ENCODE peak calls at places on chromosomes 1 and 21, in five cellular contexts. One of them, this sample, is unnamed.
A peak's percentile ranks its signal among the peaks of the same experiment; 100 is the strongest.

GRCh38 chr1:246784621-246785535 is 60.7 kb downstream of the SCCPDH start:
- DNase-seq in stimulated activated CD4-positive, alpha-beta T cell treated with anti-CD3 and anti-CD28 coated beads, TNF-alpha, amount 100 ng/mL, for 1 hour: no peak
- DNase-seq in iPS-NIHi11: no peak
- DNase-seq in HFFc6: peak; percentile 48
- DNase-seq in SJSA1: no peak
- DNase-seq in this sample: peak; percentile 20

GRCh38 chr1:96703186-96703585 is 18.4 kb upstream of the PTBP2 start:
- DNase-seq in stimulated activated CD4-positive, alpha-beta T cell treated with anti-CD3 and anti-CD28 coated beads, TNF-alpha, amount 100 ng/mL, for 1 hour: no peak
- DNase-seq in iPS-NIHi11: no peak
- DNase-seq in HFFc6: no peak
- DNase-seq in SJSA1: no peak
- DNase-seq in this sample: no peak

GRCh38 chr1:86183711-86184252 is 27.2 kb upstream of the COL24A1 start:
- DNase-seq in stimulated activated CD4-positive, alpha-beta T cell treated with anti-CD3 and anti-CD28 coated beads, TNF-alpha, amount 100 ng/mL, for 1 hour: no peak
- DNase-seq in iPS-NIHi11: no peak
- DNase-seq in HFFc6: no peak
- DNase-seq in SJSA1: no peak
- DNase-seq in this sample: no peak

GRCh38 chr21:16402752-16403151 is 673.0 kb downstream of the USP25 start:
- DNase-seq in stimulated activated CD4-positive, alpha-beta T cell treated with anti-CD3 and anti-CD28 coated beads, TNF-alpha, amount 100 ng/mL, for 1 hour: no peak
- DNase-seq in iPS-NIHi11: no peak
- DNase-seq in HFFc6: no peak
- DNase-seq in SJSA1: no peak
- DNase-seq in this sample: no peak

GRCh38 chr1:233257786-233258185 is 37.7 kb downstream of the PCNX2 start:
- DNase-seq in stimulated activated CD4-positive, alpha-beta T cell treated with anti-CD3 and anti-CD28 coated beads, TNF-alpha, amount 100 ng/mL, for 1 hour: no peak
- DNase-seq in iPS-NIHi11: no peak
- DNase-seq in HFFc6: no peak
- DNase-seq in SJSA1: no peak
- DNase-seq in this sample: no peak

GRCh38 chr1:28613175-28613574 is 21.1 kb downstream of the RAB42 start:
- DNase-seq in stimulated activated CD4-positive, alpha-beta T cell treated with anti-CD3 and anti-CD28 coated beads, TNF-alpha, amount 100 ng/mL, for 1 hour: no peak
- DNase-seq in iPS-NIHi11: no peak
- DNase-seq in HFFc6: no peak
- DNase-seq in SJSA1: no peak
- DNase-seq in this sample: no peak

GRCh38 chr1:182175340-182176068 is 114.0 kb upstream of the ZNF648 start:
- DNase-seq in stimulated activated CD4-positive, alpha-beta T cell treated with anti-CD3 and anti-CD28 coated beads, TNF-alpha, amount 100 ng/mL, for 1 hour: no peak
- DNase-seq in iPS-NIHi11: no peak
- DNase-seq in HFFc6: no peak
- DNase-seq in SJSA1: no peak
- DNase-seq in this sample: peak; percentile 97

GRCh38 chr1:7406641-7407546 is 364.2 kb upstream of the VAMP3 start:
- DNase-seq in stimulated activated CD4-positive, alpha-beta T cell treated with anti-CD3 and anti-CD28 coated beads, TNF-alpha, amount 100 ng/mL, for 1 hour: no peak
- DNase-seq in iPS-NIHi11: no peak
- DNase-seq in HFFc6: no peak
- DNase-seq in SJSA1: peak; percentile 37
- DNase-seq in this sample: peak; percentile 11

GRCh38 chr1:36328713-36329112 is 5.3 kb upstream of the EVA1B start:
- DNase-seq in stimulated activated CD4-positive, alpha-beta T cell treated with anti-CD3 and anti-CD28 coated beads, TNF-alpha, amount 100 ng/mL, for 1 hour: no peak
- DNase-seq in iPS-NIHi11: no peak
- DNase-seq in HFFc6: no peak
- DNase-seq in SJSA1: no peak
- DNase-seq in this sample: no peak

GRCh38 chr1:191206808-191207207 is 729.1 kb upstream of the BRINP3 start:
- DNase-seq in stimulated activated CD4-positive, alpha-beta T cell treated with anti-CD3 and anti-CD28 coated beads, TNF-alpha, amount 100 ng/mL, for 1 hour: no peak
- DNase-seq in iPS-NIHi11: no peak
- DNase-seq in HFFc6: no peak
- DNase-seq in SJSA1: no peak
- DNase-seq in this sample: no peak

GRCh38 chr1:41098657-41099207 is 77.2 kb upstream of the SLFNL1 start:
- DNase-seq in stimulated activated CD4-positive, alpha-beta T cell treated with anti-CD3 and anti-CD28 coated beads, TNF-alpha, amount 100 ng/mL, for 1 hour: no peak
- DNase-seq in iPS-NIHi11: no peak
- DNase-seq in HFFc6: no peak
- DNase-seq in SJSA1: no peak
- DNase-seq in this sample: no peak

GRCh38 chr1:54331843-54332688 is 74.1 kb downstream of the SSBP3 start:
- DNase-seq in stimulated activated CD4-positive, alpha-beta T cell treated with anti-CD3 and anti-CD28 coated beads, TNF-alpha, amount 100 ng/mL, for 1 hour: no peak
- DNase-seq in iPS-NIHi11: no peak
- DNase-seq in HFFc6: no peak
- DNase-seq in SJSA1: no peak
- DNase-seq in this sample: no peak

GRCh38 chr1:183804916-183805734 is at the start of gene RGL1:
- DNase-seq in stimulated activated CD4-positive, alpha-beta T cell treated with anti-CD3 and anti-CD28 coated beads, TNF-alpha, amount 100 ng/mL, for 1 hour: no peak
- DNase-seq in iPS-NIHi11: peak; percentile 58
- DNase-seq in HFFc6: peak; percentile 55
- DNase-seq in SJSA1: peak; percentile 62
- DNase-seq in this sample: peak; percentile 48

GRCh38 chr1:36295390-36295789 is 10.8 kb upstream of the SH3D21 start:
- DNase-seq in stimulated activated CD4-positive, alpha-beta T cell treated with anti-CD3 and anti-CD28 coated beads, TNF-alpha, amount 100 ng/mL, for 1 hour: no peak
- DNase-seq in iPS-NIHi11: no peak
- DNase-seq in HFFc6: no peak
- DNase-seq in SJSA1: no peak
- DNase-seq in this sample: no peak

GRCh38 chr1:43931711-43932660 is 1.6 kb upstream of the ARTN start:
- DNase-seq in stimulated activated CD4-positive, alpha-beta T cell treated with anti-CD3 and anti-CD28 coated beads, TNF-alpha, amount 100 ng/mL, for 1 hour: no peak
- DNase-seq in iPS-NIHi11: no peak
- DNase-seq in HFFc6: no peak
- DNase-seq in SJSA1: no peak
- DNase-seq in this sample: no peak

GRCh38 chr1:219085988-219086387 is 87.7 kb upstream of the LYPLAL1 start:
- DNase-seq in stimulated activated CD4-positive, alpha-beta T cell treated with anti-CD3 and anti-CD28 coated beads, TNF-alpha, amount 100 ng/mL, for 1 hour: no peak
- DNase-seq in iPS-NIHi11: no peak
- DNase-seq in HFFc6: peak; percentile 49
- DNase-seq in SJSA1: no peak
- DNase-seq in this sample: no peak

GRCh38 chr1:166233750-166234366 is 67.1 kb upstream of the FAM78B start:
- DNase-seq in stimulated activated CD4-positive, alpha-beta T cell treated with anti-CD3 and anti-CD28 coated beads, TNF-alpha, amount 100 ng/mL, for 1 hour: no peak
- DNase-seq in iPS-NIHi11: no peak
- DNase-seq in HFFc6: no peak
- DNase-seq in SJSA1: no peak
- DNase-seq in this sample: no peak

GRCh38 chr1:194929376-194929775 is 1678.9 kb downstream of the KCNT2 start:
- DNase-seq in stimulated activated CD4-positive, alpha-beta T cell treated with anti-CD3 and anti-CD28 coated beads, TNF-alpha, amount 100 ng/mL, for 1 hour: no peak
- DNase-seq in iPS-NIHi11: no peak
- DNase-seq in HFFc6: peak; percentile 18
- DNase-seq in SJSA1: no peak
- DNase-seq in this sample: peak; percentile 34

GRCh38 chr1:39957299-39958020 is 2.5 kb downstream of the MFSD2A start:
- DNase-seq in stimulated activated CD4-positive, alpha-beta T cell treated with anti-CD3 and anti-CD28 coated beads, TNF-alpha, amount 100 ng/mL, for 1 hour: no peak
- DNase-seq in iPS-NIHi11: no peak
- DNase-seq in HFFc6: peak; percentile 27
- DNase-seq in SJSA1: no peak
- DNase-seq in this sample: no peak

GRCh38 chr1:26900001-26900814 is at the start of gene GPATCH3:
- DNase-seq in stimulated activated CD4-positive, alpha-beta T cell treated with anti-CD3 and anti-CD28 coated beads, TNF-alpha, amount 100 ng/mL, for 1 hour: peak; percentile 75
- DNase-seq in iPS-NIHi11: peak; percentile 95
- DNase-seq in HFFc6: peak; percentile 88
- DNase-seq in SJSA1: peak; percentile 93
- DNase-seq in this sample: peak; percentile 87

GRCh38 chr1:246210751-246211150 is 296.3 kb downstream of the SMYD3 start:
- DNase-seq in stimulated activated CD4-positive, alpha-beta T cell treated with anti-CD3 and anti-CD28 coated beads, TNF-alpha, amount 100 ng/mL, for 1 hour: no peak
- DNase-seq in iPS-NIHi11: peak; percentile 48
- DNase-seq in HFFc6: no peak
- DNase-seq in SJSA1: no peak
- DNase-seq in this sample: no peak

GRCh38 chr1:54456921-54457529 is 50.8 kb upstream of the SSBP3 start:
- DNase-seq in stimulated activated CD4-positive, alpha-beta T cell treated with anti-CD3 and anti-CD28 coated beads, TNF-alpha, amount 100 ng/mL, for 1 hour: no peak
- DNase-seq in iPS-NIHi11: no peak
- DNase-seq in HFFc6: no peak
- DNase-seq in SJSA1: no peak
- DNase-seq in this sample: no peak

GRCh38 chr1:206041640-206042039 is 11.3 kb upstream of the RHEX start:
- DNase-seq in stimulated activated CD4-positive, alpha-beta T cell treated with anti-CD3 and anti-CD28 coated beads, TNF-alpha, amount 100 ng/mL, for 1 hour: no peak
- DNase-seq in iPS-NIHi11: peak; percentile 69
- DNase-seq in HFFc6: no peak
- DNase-seq in SJSA1: no peak
- DNase-seq in this sample: no peak

GRCh38 chr1:203556047-203556851 is 62.3 kb downstream of the OPTC start:
- DNase-seq in stimulated activated CD4-positive, alpha-beta T cell treated with anti-CD3 and anti-CD28 coated beads, TNF-alpha, amount 100 ng/mL, for 1 hour: no peak
- DNase-seq in iPS-NIHi11: peak; percentile 54
- DNase-seq in HFFc6: peak; percentile 80
- DNase-seq in SJSA1: peak; percentile 98
- DNase-seq in this sample: no peak

GRCh38 chr1:40662151-40662550 is 3.3 kb downstream of the RIMS3 start:
- DNase-seq in stimulated activated CD4-positive, alpha-beta T cell treated with anti-CD3 and anti-CD28 coated beads, TNF-alpha, amount 100 ng/mL, for 1 hour: no peak
- DNase-seq in iPS-NIHi11: no peak
- DNase-seq in HFFc6: no peak
- DNase-seq in SJSA1: no peak
- DNase-seq in this sample: no peak

GRCh38 chr1:237016626-237017025 is 12.4 kb upstream of the MT1HL1 start:
- DNase-seq in stimulated activated CD4-positive, alpha-beta T cell treated with anti-CD3 and anti-CD28 coated beads, TNF-alpha, amount 100 ng/mL, for 1 hour: no peak
- DNase-seq in iPS-NIHi11: peak; percentile 42
- DNase-seq in HFFc6: no peak
- DNase-seq in SJSA1: no peak
- DNase-seq in this sample: no peak

GRCh38 chr1:5067251-5067650 is 412.8 kb downstream of the AJAP1 start:
- DNase-seq in stimulated activated CD4-positive, alpha-beta T cell treated with anti-CD3 and anti-CD28 coated beads, TNF-alpha, amount 100 ng/mL, for 1 hour: no peak
- DNase-seq in iPS-NIHi11: peak; percentile 14
- DNase-seq in HFFc6: no peak
- DNase-seq in SJSA1: no peak
- DNase-seq in this sample: no peak

GRCh38 chr1:30524840-30525617 is 198.4 kb downstream of the MATN1 start:
- DNase-seq in stimulated activated CD4-positive, alpha-beta T cell treated with anti-CD3 and anti-CD28 coated beads, TNF-alpha, amount 100 ng/mL, for 1 hour: no peak
- DNase-seq in iPS-NIHi11: no peak
- DNase-seq in HFFc6: no peak
- DNase-seq in SJSA1: peak; percentile 43
- DNase-seq in this sample: no peak

GRCh38 chr1:147585640-147586383 is 44.5 kb downstream of the BCL9 start:
- DNase-seq in stimulated activated CD4-positive, alpha-beta T cell treated with anti-CD3 and anti-CD28 coated beads, TNF-alpha, amount 100 ng/mL, for 1 hour: no peak
- DNase-seq in iPS-NIHi11: no peak
- DNase-seq in HFFc6: no peak
- DNase-seq in SJSA1: no peak
- DNase-seq in this sample: no peak

GRCh38 chr1:31944205-31945089 is 6.3 kb upstream of the PTP4A2 start:
- DNase-seq in stimulated activated CD4-positive, alpha-beta T cell treated with anti-CD3 and anti-CD28 coated beads, TNF-alpha, amount 100 ng/mL, for 1 hour: peak; percentile 54
- DNase-seq in iPS-NIHi11: peak; percentile 89
- DNase-seq in HFFc6: peak; percentile 79
- DNase-seq in SJSA1: no peak
- DNase-seq in this sample: peak; percentile 61

This sample was measured in foreskin keratinocyte.